ENCODE peak calls at places on chromosomes 11 and 22, in eight cellular contexts. S is SK-N-SH, Y is A549, E is IMR-90, X is WTC11, P is K562, D is GM12878, Z is HepG2. V is an unnamed sample.

GRCh38 chr22:48749555-48750227 is 1078.0 kb downstream of the BRD1 start:
- DNase-seq in Y (no peak), D (no peak), S (no peak), E (no peak), X (no peak), P (no peak), Z (no peak), V (no peak)

GRCh38 chr11:69541501-69542313 is 60.2 kb downstream of the LINC01488 start:
- DNase-seq in Y (peak), X (no peak), Z (peak), P (no peak), D (no peak), E (peak), S (no peak), V (no peak)

GRCh38 chr22:43101306-43101705 is 9.2 kb upstream of the BIK start:
- DNase-seq in Z (no peak), Y (no peak), D (no peak), E (no peak), X (no peak), P (no peak), S (peak), V (no peak)

GRCh38 chr11:102599642-102600261 is 25.4 kb downstream of the MMP20 start:
- DNase-seq in S (no peak), Y (peak), Z (peak), D (no peak), X (no peak), E (peak), P (no peak), V (no peak)

GRCh38 chr11:100546714-100547113 is 140.4 kb upstream of the ARHGAP42 start:
- DNase-seq in Y (no peak), D (no peak), S (no peak), X (no peak), E (peak), P (no peak), Z (no peak), V (no peak)

GRCh38 chr22:49628351-49629023 is 199.2 kb downstream of the BRD1 start:
- DNase-seq in P (no peak), X (peak), S (no peak), Y (no peak), E (no peak), D (no peak), Z (no peak), V (no peak)

GRCh38 chr22:23080542-23081290 is 10.4 kb downstream of the GNAZ start:
- DNase-seq in D (no peak), X (no peak), Y (no peak), P (no peak), Z (no peak), E (no peak), S (no peak), V (no peak)

GRCh38 chr22:37538590-37539357 is 19.6 kb upstream of the CARD10 start:
- DNase-seq in E (peak), X (peak), Y (peak), P (peak), D (peak), S (peak), Z (peak), V (peak)

GRCh38 chr22:22462813-22463567 is 45.6 kb downstream of the ZNF280B start:
- DNase-seq in S (peak), Z (peak), P (peak), E (no peak), D (no peak), X (no peak), Y (no peak), V (no peak)

GRCh38 chr11:109914809-109915653 is 178.2 kb upstream of the ZC3H12C start:
- DNase-seq in X (no peak), S (no peak), P (no peak), Y (no peak), Z (no peak), E (peak), D (no peak), V (no peak)

GRCh38 chr22:38081941-38082828 is 1.8 kb downstream of the SLC16A8 start:
- DNase-seq in X (no peak), Y (no peak), Z (no peak), P (no peak), S (no peak), E (no peak), D (no peak), V (no peak)

GRCh38 chr22:31344369-31345330 is 1.5 kb downstream of the PATZ1 start:
- DNase-seq in P (no peak), Y (no peak), D (no peak), S (peak), X (peak), Z (no peak), E (peak), V (no peak)

GRCh38 chr11:67281552-67282150 is 7.5 kb upstream of the ANKRD13D start:
- DNase-seq in Y (no peak), X (no peak), Z (no peak), P (no peak), E (no peak), D (no peak), S (no peak), V (no peak)

GRCh38 chr11:108316061-108316460 is 93.2 kb downstream of the ATM start:
- DNase-seq in E (no peak), D (no peak), X (no peak), Y (no peak), P (no peak), Z (no peak), S (no peak), V (no peak)

GRCh38 chr11:116100016-116100415 is 595.8 kb upstream of the CADM1 start:
- DNase-seq in Z (no peak), E (no peak), S (no peak), P (no peak), D (no peak), X (no peak), Y (no peak), V (no peak)

GRCh38 chr11:101436511-101437142 is 147.2 kb downstream of the TRPC6 start:
- DNase-seq in Y (peak), S (peak), D (no peak), Z (peak), E (peak), X (peak), P (peak), V (no peak)

GRCh38 chr22:30606455-30607299 is at the start of gene TCN2:
- DNase-seq in D (no peak), Y (peak), Z (peak), E (peak), P (peak), S (peak), X (peak), V (peak)

GRCh38 chr11:78414321-78415051 is 3.1 kb downstream of the GAB2 start:
- DNase-seq in D (no peak), E (peak), P (no peak), S (peak), Y (peak), X (no peak), Z (no peak), V (no peak)

GRCh38 chr11:111310088-111310487 is 11.7 kb downstream of the POU2AF3 start:
- DNase-seq in Y (no peak), X (no peak), P (no peak), D (no peak), S (no peak), E (no peak), Z (no peak), V (no peak)

GRCh38 chr11:79018371-79018849 is 422.4 kb downstream of the TENM4 start:
- DNase-seq in D (no peak), E (peak), P (no peak), S (peak), X (no peak), Y (no peak), Z (no peak), V (no peak)

GRCh38 chr11:66569076-66569475 is 670 bp upstream of the CTSF start:
- DNase-seq in Z (no peak), Y (no peak), E (no peak), P (no peak), X (no peak), S (no peak), D (no peak), V (no peak)

GRCh38 chr22:44449061-44449682 is 48.9 kb downstream of the RTL6 start:
- DNase-seq in Z (no peak), X (no peak), D (no peak), E (peak), P (peak), Y (peak), S (no peak), V (no peak)
- TF ChIP-seq USF2 in Z (no peak), X (no peak), D (no peak), E (peak), P (no peak), Y (peak), S (no peak), V (no peak)

DNA sequence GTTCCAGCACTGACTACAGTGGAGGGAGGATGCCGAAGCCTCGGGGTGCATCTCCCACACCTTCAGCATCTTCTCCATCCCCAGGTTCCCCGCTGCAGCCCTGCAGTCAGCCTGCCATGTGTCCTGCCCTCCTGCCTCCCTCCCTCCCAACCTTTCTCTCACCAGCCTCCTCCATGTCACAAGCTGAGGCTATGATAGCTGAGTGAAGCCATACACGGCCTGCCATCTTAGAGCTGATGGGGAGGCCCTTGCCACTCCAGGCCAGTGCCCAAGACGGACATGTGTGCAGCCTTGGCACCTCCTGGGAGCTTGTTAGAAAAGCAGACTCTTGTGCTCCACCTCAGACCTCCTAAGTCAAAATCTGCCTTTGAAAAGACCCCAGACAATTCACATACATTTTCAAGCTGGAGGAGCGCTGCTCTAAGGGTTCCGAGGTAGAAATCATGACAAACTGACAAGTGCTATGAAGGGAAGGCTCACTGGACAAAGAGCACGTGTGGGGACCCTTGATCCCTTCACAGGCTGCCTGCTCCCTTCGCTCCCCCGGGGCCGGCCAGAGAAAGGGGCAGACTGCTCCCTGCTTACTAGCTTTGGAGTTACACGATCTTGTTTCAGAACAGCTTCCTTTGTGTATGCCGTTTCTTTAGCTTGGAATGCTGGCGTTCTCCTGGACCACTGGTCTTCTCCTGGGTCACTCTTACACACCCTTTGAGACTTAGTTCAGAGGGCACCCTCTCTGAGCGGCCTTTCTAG is 123.9 kb downstream of the ST3GAL4 start:
- DNase-seq in D (no peak), Y (no peak), E (no peak), X (no peak), P (no peak), S (no peak), Z (no peak), V (no peak)
- TF ChIP-seq USF2 in D (no peak), Y (no peak), E (no peak), X (no peak), P (no peak), S (no peak), Z (no peak), V (no peak)

GRCh38 chr11:129223701-129224149 is 31.6 kb upstream of the ARHGAP32 start:
- DNase-seq in S (no peak), D (no peak), E (peak), X (no peak), P (no peak), Z (no peak), Y (no peak), V (no peak)

GRCh38 chr11:129226207-129226798 is 34.2 kb upstream of the ARHGAP32 start:
- DNase-seq in Z (no peak), Y (no peak), E (no peak), P (no peak), D (no peak), S (no peak), X (no peak), V (no peak)

GRCh38 chr11:129223260-129223659 is 31.1 kb upstream of the ARHGAP32 start:
- DNase-seq in Y (no peak), D (no peak), Z (no peak), X (no peak), E (no peak), P (no peak), S (no peak), V (no peak)

GRCh38 chr11:129225190-129225589 is 33.1 kb upstream of the ARHGAP32 start:
- DNase-seq in D (no peak), S (no peak), Y (no peak), P (no peak), E (peak), X (no peak), Z (no peak), V (no peak)

DNA sequence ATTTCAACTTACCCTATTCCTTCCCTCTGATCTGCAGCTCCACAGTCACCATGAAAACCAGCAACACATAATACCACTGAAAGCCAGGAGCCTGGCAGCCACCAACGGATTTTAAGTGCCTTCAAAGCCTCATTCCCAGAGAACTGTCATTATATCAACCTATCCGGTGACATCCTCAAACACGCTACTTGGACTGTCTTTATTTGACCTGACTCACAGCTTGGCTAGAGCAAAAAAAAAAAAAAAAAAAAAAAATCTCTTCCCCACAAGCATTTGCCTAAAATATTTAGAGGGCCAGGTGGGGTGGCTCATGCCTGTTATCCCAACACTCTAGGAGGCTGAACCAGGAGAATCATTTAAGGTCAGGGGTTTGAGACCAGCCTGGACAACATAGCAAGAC is 32.4 kb upstream of the ARHGAP32 start:
- DNase-seq in S (no peak), E (no peak), P (no peak), Z (no peak), Y (no peak), X (no peak), D (no peak), V (no peak)
- TF ChIP-seq USF2 in S (no peak), E (no peak), P (no peak), Z (no peak), Y (no peak), X (no peak), D (no peak), V (no peak)

GRCh38 chr11:45909594-45910475 is 2.8 kb upstream of the FREY1 start:
- DNase-seq in E (no peak), P (no peak), X (no peak), Z (no peak), Y (no peak), S (no peak), D (no peak), V (no peak)
- TF ChIP-seq USF2 in E (no peak), P (no peak), X (no peak), Z (no peak), Y (no peak), S (no peak), D (no peak), V (no peak)